ENCODE peak calls at places on chromosomes 5 and 9, in five cellular contexts. E, G, M, P and K are unnamed samples.

GRCh38 chr9:124308606-124309310 is 51.0 kb downstream of the NEK6 start:
- DNase-seq in E (no peak), G (no peak), P (no peak), M (no peak), K (no peak)

GRCh38 chr5:174481737-174482136 is 242.6 kb upstream of the MSX2 start:
- DNase-seq in P (no peak), E (no peak), M (no peak), G (no peak), K (no peak)

GRCh38 chr5:148956632-148957385 is 106.1 kb downstream of the SH3TC2 start:
- DNase-seq in M (no peak), G (no peak), P (peak; percentile 22), E (no peak), K (no peak)

GRCh38 chr5:131068893-131069643 is 96.0 kb downstream of the HINT1 start:
- DNase-seq in M (no peak), G (no peak), E (no peak), P (peak; percentile 31), K (peak; percentile 87)

GRCh38 chr5:17024686-17025180 is 88.6 kb upstream of the MYO10 start:
- DNase-seq in G (no peak), P (no peak), M (peak; percentile 40), E (no peak), K (no peak)

GRCh38 chr5:42948961-42949347 is 91.2 kb downstream of the ANXA2R start:
- DNase-seq in E (no peak), P (no peak), M (no peak), G (no peak), K (no peak)

GRCh38 chr9:81543695-81544094 is 145.7 kb downstream of the TLE1 start:
- DNase-seq in P (no peak), M (no peak), E (no peak), G (no peak), K (no peak)

GRCh38 chr9:128113526-128114325 is 13.8 kb downstream of the PTGES2 start:
- DNase-seq in G (no peak), M (no peak), E (no peak), P (peak; percentile 75), K (no peak)

GRCh38 chr5:146079695-146080361 is 25.5 kb downstream of the PLAC8L1 start:
- DNase-seq in G (no peak), E (no peak), P (no peak), M (no peak), K (peak; percentile 65)

GRCh38 chr5:37710965-37711364 is 128.9 kb downstream of the GDNF start:
- DNase-seq in E (no peak), M (no peak), P (no peak), G (no peak), K (no peak)

GRCh38 chr9:127086771-127087170 is 35.7 kb downstream of the ANGPTL2 start:
- DNase-seq in E (no peak), G (no peak), P (no peak), M (no peak), K (no peak)

GRCh38 chr5:122937914-122938313 is 92.5 kb downstream of the SNX24 start:
- DNase-seq in P (peak; percentile 7), E (peak; percentile 47), M (peak; percentile 18), G (no peak), K (no peak)

GRCh38 chr9:136825295-136826187 is 16.7 kb upstream of the AJM1 start:
- DNase-seq in P (no peak), G (no peak), M (no peak), E (no peak), K (no peak)

GRCh38 chr5:170542691-170543275 is 39.0 kb downstream of the KCNIP1 start:
- DNase-seq in P (no peak), E (peak; percentile 30), M (no peak), G (no peak), K (no peak)

GRCh38 chr5:61534481-61535267 is 202.6 kb downstream of the ZSWIM6 start:
- DNase-seq in M (no peak), E (no peak), G (no peak), P (peak; percentile 9), K (peak; percentile 64)

GRCh38 chr5:88283690-88284089 is 15.0 kb upstream of the TMEM161B start:
- DNase-seq in G (no peak), P (no peak), M (no peak), E (no peak), K (no peak)

GRCh38 chr5:138713247-138713646 is 40.0 kb upstream of the CTNNA1 start:
- DNase-seq in M (no peak), G (no peak), E (no peak), P (no peak), K (no peak)

GRCh38 chr5:115460476-115460875 is 84.1 kb downstream of the FEM1C start:
- DNase-seq in E (no peak), M (no peak), G (no peak), P (peak; percentile 81), K (no peak)

GRCh38 chr5:94461131-94461530 is 157.3 kb downstream of the KIAA0825 start:
- DNase-seq in G (no peak), M (no peak), P (no peak), E (no peak), K (no peak)

DNA sequence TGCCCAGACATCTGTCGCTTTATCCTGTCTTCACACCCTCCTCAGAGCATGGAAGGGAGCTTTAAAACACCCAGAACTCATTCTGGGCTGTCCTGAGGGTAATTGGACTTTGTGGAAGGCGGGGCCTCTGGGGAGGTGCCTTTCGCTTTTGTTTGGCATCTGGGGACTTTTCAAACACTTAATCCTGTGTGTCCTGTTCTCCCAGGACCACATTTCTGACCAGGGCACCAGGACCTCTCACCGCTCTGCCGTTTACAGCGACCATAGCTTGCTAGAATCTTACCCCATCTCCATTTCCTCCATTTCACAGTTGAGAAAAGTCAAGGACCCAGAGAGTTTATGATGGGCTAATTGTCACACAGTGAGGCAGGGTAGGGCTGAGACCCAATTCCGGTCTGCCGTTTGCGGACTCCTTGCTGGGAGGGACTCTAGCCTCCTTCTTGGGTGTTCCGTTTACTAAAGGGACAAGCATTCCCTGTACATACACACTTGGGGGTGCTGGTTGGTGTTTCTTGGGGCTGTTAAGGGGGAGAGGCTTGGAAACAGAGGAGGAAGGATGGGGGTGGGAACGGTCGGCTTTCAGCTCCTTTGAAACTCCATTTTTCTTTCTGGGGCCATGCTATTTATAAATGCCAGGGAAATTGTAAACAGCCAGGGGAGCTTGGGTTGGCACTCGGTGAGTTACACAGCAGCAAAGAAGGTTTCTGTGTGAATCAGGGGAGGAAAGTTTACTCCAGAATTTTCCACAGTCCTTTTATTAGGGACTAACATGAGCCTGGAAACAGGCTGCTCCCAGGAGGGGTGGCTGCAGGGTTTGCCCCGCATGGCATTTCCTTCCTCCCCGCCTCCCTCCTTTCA is 1.3 kb downstream of the GSN start:
- DNase-seq in E (no peak), P (peak; percentile 71), G (no peak), M (peak; percentile 52), K (no peak)
- H3K4me3 ChIP-seq in E (peak overlapping the region; percentile 84), P (peak overlapping the region; percentile 48), G (peak overlapping the region; percentile 76), M (peak overlapping the region; percentile 73), K (no peak overlapping the region)

GRCh38 chr5:66561366-66561990 is 34.7 kb upstream of the MAST4 start:
- DNase-seq in P (no peak), E (no peak), G (no peak), M (no peak), K (no peak)
- H3K4me3 ChIP-seq in P (no peak overlapping the region), E (no peak overlapping the region), G (no peak overlapping the region), M (no peak overlapping the region), K (no peak overlapping the region)

GRCh38 chr9:107530682-107531081 is 41.1 kb upstream of the KLF4 start:
- DNase-seq in E (no peak), P (no peak), M (no peak), G (no peak), K (no peak)
- H3K4me3 ChIP-seq in E (no peak overlapping the region), P (no peak overlapping the region), M (no peak overlapping the region), G (no peak overlapping the region), K (no peak overlapping the region)

GRCh38 chr9:34591091-34591910 is 1.8 kb upstream of the CNTFR start:
- DNase-seq in P (peak; percentile 73), E (peak; percentile 89), M (peak; percentile 84), G (no peak), K (peak; percentile 33)
- H3K4me3 ChIP-seq in P (no peak overlapping the region), E (no peak overlapping the region), M (no peak overlapping the region), G (no peak overlapping the region), K (no peak overlapping the region)

DNA sequence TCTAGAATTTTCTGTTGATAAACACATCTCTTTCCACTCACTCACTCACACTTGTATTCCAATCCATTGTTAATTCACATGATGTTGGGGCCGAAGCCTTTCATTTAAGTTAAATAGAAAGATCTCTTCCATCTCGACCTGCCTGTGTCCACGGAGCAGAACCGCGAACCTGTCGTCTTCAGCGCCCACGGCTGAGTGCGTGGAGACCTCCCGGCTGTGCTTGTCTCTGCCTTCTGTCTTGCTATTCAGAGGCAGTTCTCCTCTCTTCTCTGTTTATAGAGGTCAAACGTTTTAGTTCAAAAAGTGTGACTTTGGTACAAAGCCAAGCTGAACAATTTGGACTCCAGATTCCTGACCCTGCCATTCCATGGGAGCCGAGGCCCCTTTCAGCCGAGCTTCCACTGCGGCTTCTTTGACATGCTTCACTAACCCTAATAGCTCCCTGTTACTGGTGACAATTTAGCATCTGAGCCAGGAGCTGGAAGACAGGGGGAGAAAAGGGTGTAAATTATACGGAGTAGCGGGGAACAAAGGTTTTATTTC is 314.3 kb upstream of the IRX4 start:
- DNase-seq in G (no peak), E (no peak), P (no peak), M (no peak), K (no peak)
- H3K4me3 ChIP-seq in G (no peak overlapping the region), E (no peak overlapping the region), P (no peak overlapping the region), M (no peak overlapping the region), K (no peak overlapping the region)

DNA sequence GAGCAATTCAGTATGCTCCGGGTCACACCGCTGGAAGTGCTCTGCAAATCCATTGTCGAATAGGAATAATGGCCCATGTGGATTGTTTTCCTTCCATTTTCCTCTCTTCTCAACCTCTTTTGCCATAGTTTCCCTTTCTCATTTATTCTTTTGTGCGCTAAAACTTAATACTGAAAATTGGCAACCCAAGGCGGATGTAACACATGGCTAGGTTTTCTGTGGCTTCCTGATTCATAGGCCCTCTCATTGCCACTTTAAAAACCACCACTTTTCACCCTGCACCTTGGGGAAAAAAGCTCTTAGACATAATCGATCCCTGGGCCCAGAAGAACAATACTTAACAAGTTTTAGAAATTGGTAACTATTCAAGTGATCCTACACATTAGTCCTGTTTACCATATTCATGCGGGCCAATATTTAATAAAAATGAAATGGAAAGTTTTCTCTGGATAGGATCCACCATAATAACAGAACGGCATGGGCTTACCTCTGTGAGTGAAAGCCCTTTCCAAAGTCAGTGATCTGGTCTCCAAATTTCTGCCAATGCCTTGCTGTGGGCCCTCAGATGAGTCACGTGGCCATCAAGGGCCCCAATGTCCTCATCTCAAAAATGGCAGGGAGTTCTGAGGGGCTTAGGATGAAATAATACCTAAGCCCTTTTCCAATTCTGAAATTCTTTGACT is 34.6 kb downstream of the ITK start:
- DNase-seq in P (peak; percentile 28), G (no peak), M (no peak), E (no peak), K (no peak)
- H3K4me3 ChIP-seq in P (no peak overlapping the region), G (no peak overlapping the region), M (no peak overlapping the region), E (no peak overlapping the region), K (no peak overlapping the region)

GRCh38 chr5:135683227-135683626 is 104.4 kb upstream of the CXCL14 start:
- DNase-seq in G (no peak), M (no peak), E (no peak), P (no peak), K (no peak)
- H3K4me3 ChIP-seq in G (no peak overlapping the region), M (no peak overlapping the region), E (no peak overlapping the region), P (no peak overlapping the region), K (no peak overlapping the region)